ENCODE peak calls at places on chromosome 12, in nine cellular contexts. P is neural crest cell; D is T-helper 2 cell; O is activated CD4-positive, alpha-beta T cell treated with anti-CD3 and anti-CD28 coated beads, Interleukin-2, amount 50 U/mL, for 1 hour; N is Calu3; H is stomach; J is stimulated activated CD4-positive, alpha-beta T cell treated with anti-CD3 and anti-CD28 coated beads, TNF-alpha, amount 100 ng/mL, for 1 hour; L is lung; I is fibroblast of mammary gland. F is an unnamed sample.
A peak's percentile ranks its signal among the peaks of the same experiment; 100 is the strongest.

GRCh38 chr12:26011099-26011498 is 52.6 kb downstream of the RASSF8 start:
- DNase-seq in P (no peak), D (no peak), O (no peak), N (no peak), H (no peak), J (no peak), L (no peak), I (peak; percentile 93), F (no peak)

GRCh38 chr12:68746572-68747180 is 700 bp downstream of the SLC35E3 start:
- DNase-seq in P (no peak), D (peak; percentile 22), O (peak; percentile 17), N (peak; percentile 49), H (peak; percentile 39), J (peak; percentile 10), L (peak; percentile 56), I (peak; percentile 78), F (no peak)

GRCh38 chr12:76276499-76277151 is 71.6 kb downstream of the BBS10 start:
- DNase-seq in P (no peak), D (no peak), O (no peak), N (no peak), H (no peak), J (no peak), L (no peak), I (no peak), F (no peak)

GRCh38 chr12:74317078-74317581 is 220.5 kb upstream of the ATXN7L3B start:
- DNase-seq in P (no peak), D (no peak), O (no peak), N (peak; percentile 52), H (no peak), J (no peak), L (no peak), I (peak; percentile 28), F (peak; percentile 55)

GRCh38 chr12:50918584-50919316 is 33.6 kb upstream of the HIGD1C start:
- DNase-seq in P (no peak), D (no peak), O (no peak), N (no peak), H (no peak), J (no peak), L (no peak), I (no peak), F (no peak)

GRCh38 chr12:129665414-129665813 is 238.4 kb downstream of the TMEM132D start:
- DNase-seq in P (no peak), D (no peak), O (no peak), N (no peak), H (no peak), J (no peak), L (no peak), I (no peak), F (no peak)

GRCh38 chr12:52020126-52020525 is 13.4 kb downstream of the TAMALIN start:
- DNase-seq in P (no peak), D (no peak), O (no peak), N (no peak), H (no peak), J (no peak), L (no peak), I (no peak), F (no peak)

GRCh38 chr12:118053071-118053985 is 7.7 kb downstream of the WSB2 start:
- DNase-seq in P (no peak), D (peak; percentile 48), O (no peak), N (no peak), H (no peak), J (no peak), L (no peak), I (no peak), F (no peak)

GRCh38 chr12:131575371-131575770 is 135.5 kb upstream of the SFSWAP start:
- DNase-seq in P (no peak), D (no peak), O (no peak), N (no peak), H (no peak), J (no peak), L (no peak), I (no peak), F (peak; percentile 50)

GRCh38 chr12:53746592-53747491 is 4.9 kb downstream of the CISTR start:
- DNase-seq in P (peak; percentile 97), D (peak; percentile 76), O (peak; percentile 87), N (peak; percentile 95), H (peak; percentile 95), J (peak; percentile 75), L (peak; percentile 93), I (peak; percentile 86), F (peak; percentile 98)

GRCh38 chr12:46450279-46450748 is 77.7 kb upstream of the SLC38A2 start:
- DNase-seq in P (no peak), D (no peak), O (no peak), N (peak; percentile 55), H (peak; percentile 89), J (no peak), L (peak; percentile 59), I (no peak), F (no peak)

GRCh38 chr12:48995061-48995879 is 3.9 kb downstream of the DDN start:
- DNase-seq in P (peak; percentile 88), D (peak; percentile 25), O (peak; percentile 50), N (peak; percentile 80), H (peak; percentile 86), J (no peak), L (peak; percentile 79), I (peak; percentile 73), F (peak; percentile 96)

GRCh38 chr12:29719381-29719780 is 64.4 kb downstream of the TMTC1 start:
- DNase-seq in P (no peak), D (no peak), O (no peak), N (no peak), H (no peak), J (no peak), L (no peak), I (no peak), F (no peak)

F was measured in ecto neural progenitor cell.